ENCODE peak calls at places on chromosomes 13 and 19, in seven cellular contexts. H is A549, K is HepG2, T is SK-N-SH, L is IMR-90, B is H1, N is GM12878. I is an unnamed sample.

GRCh38 chr19:43700368-43701015 is 15.4 kb upstream of the IRGC start:
- DNase-seq in H (no peak), K (no peak), T (no peak), L (peak), B (no peak), N (no peak), I (no peak)

GRCh38 chr13:77429320-77430142 is 102.6 kb upstream of the MYCBP2 start:
- DNase-seq in H (no peak), K (no peak), T (no peak), L (no peak), B (no peak), N (peak), I (no peak)

GRCh38 chr19:2888739-2889224 is 11.9 kb upstream of the ZNF57 start:
- DNase-seq in H (no peak), K (no peak), T (no peak), L (no peak), B (no peak), N (no peak), I (no peak)

GRCh38 chr13:110062777-110063442 is 244.0 kb downstream of the COL4A1 start:
- DNase-seq in H (no peak), K (no peak), T (no peak), L (no peak), B (no peak), N (no peak), I (no peak)

GRCh38 chr19:1840541-1841115 is 7.7 kb downstream of the REXO1 start:
- DNase-seq in H (no peak), K (peak), T (no peak), L (no peak), B (no peak), N (no peak), I (peak)

GRCh38 chr13:89052699-89053098 is 1381.5 kb downstream of the SLITRK5 start:
- DNase-seq in H (no peak), K (no peak), T (no peak), L (no peak), B (no peak), N (no peak), I (no peak)

GRCh38 chr19:35718345-35719041 is 690 bp downstream of the KMT2B start:
- DNase-seq in H (peak), K (no peak), T (peak), L (no peak), B (no peak), N (no peak), I (no peak)

GRCh38 chr19:19900124-19900523 is 622 bp upstream of the ZNF93 start:
- DNase-seq in H (no peak), K (no peak), T (peak), L (peak), B (no peak), N (no peak), I (peak)

GRCh38 chr13:110471156-110471832 is 90.2 kb downstream of the RAB20 start:
- DNase-seq in H (no peak), K (no peak), T (peak), L (no peak), B (no peak), N (no peak), I (no peak)

GRCh38 chr19:51018745-51019543 is 565 bp downstream of the KLK10 start:
- DNase-seq in H (no peak), K (no peak), T (no peak), L (no peak), B (no peak), N (no peak), I (peak)

GRCh38 chr19:9535934-9536333 is 2.5 kb downstream of the ZNF426 start:
- DNase-seq in H (no peak), K (no peak), T (no peak), L (no peak), B (no peak), N (no peak), I (no peak)

GRCh38 chr13:78121459-78122348 is 203.1 kb upstream of the EDNRB start:
- DNase-seq in H (peak), K (peak), T (peak), L (peak), B (no peak), N (peak), I (peak)

GRCh38 chr13:82358284-82358683 is 1524.0 kb downstream of the SLITRK1 start:
- DNase-seq in H (no peak), K (no peak), T (no peak), L (no peak), B (no peak), N (no peak), I (no peak)

GRCh38 chr19:16067205-16067938 is 8.9 kb upstream of the TPM4 start:
- DNase-seq in H (no peak), K (no peak), T (no peak), L (peak), B (no peak), N (no peak), I (no peak)

GRCh38 chr13:40475617-40476016 is 190.8 kb downstream of the FOXO1 start:
- DNase-seq in H (no peak), K (no peak), T (no peak), L (no peak), B (no peak), N (no peak), I (no peak)

GRCh38 chr13:40401911-40402776 is 264.3 kb downstream of the FOXO1 start:
- DNase-seq in H (peak), K (peak), T (no peak), L (peak), B (no peak), N (peak), I (peak)

GRCh38 chr19:4878491-4878968 is 11.1 kb upstream of the PLIN3 start:
- DNase-seq in H (no peak), K (no peak), T (no peak), L (no peak), B (no peak), N (no peak), I (peak)

GRCh38 chr13:48749699-48750473 is 96.2 kb downstream of the CYSLTR2 start:
- DNase-seq in H (peak), K (peak), T (peak), L (peak), B (peak), N (peak), I (peak)

GRCh38 chr13:85693889-85694511 is 105.2 kb downstream of the SLITRK6 start:
- DNase-seq in H (peak), K (no peak), T (no peak), L (peak), B (no peak), N (no peak), I (no peak)

GRCh38 chr19:35266904-35267817 is 1.6 kb upstream of the USF2 start:
- DNase-seq in H (peak), K (no peak), T (peak), L (peak), B (no peak), N (no peak), I (peak)

GRCh38 chr19:3556423-3556977 is 886 bp downstream of the MFSD12 start:
- DNase-seq in H (no peak), K (no peak), T (no peak), L (no peak), B (no peak), N (no peak), I (no peak)

GRCh38 chr13:52644108-52644507 is 1.9 kb downstream of the HNRNPA1L2 start:
- DNase-seq in H (no peak), K (no peak), T (no peak), L (peak), B (no peak), N (no peak), I (no peak)

GRCh38 chr19:13102666-13103584 is at the start of gene LYL1:
- DNase-seq in H (no peak), K (peak), T (peak), L (no peak), B (no peak), N (no peak), I (peak)

GRCh38 chr13:48505597-48506091 is 27.2 kb downstream of the RCBTB2 start:
- DNase-seq in H (no peak), K (no peak), T (no peak), L (peak), B (no peak), N (peak), I (no peak)

GRCh38 chr19:51166846-51167490 is 24.9 kb downstream of the SIGLEC7 start:
- DNase-seq in H (no peak), K (no peak), T (no peak), L (no peak), B (no peak), N (no peak), I (peak)

GRCh38 chr13:51758691-51759090 is 45.3 kb downstream of the DHRS12 start:
- DNase-seq in H (no peak), K (no peak), T (no peak), L (no peak), B (no peak), N (no peak), I (no peak)

GRCh38 chr19:15378529-15379082 is 981 bp downstream of the AKAP8 start:
- DNase-seq in H (peak), K (peak), T (peak), L (peak), B (no peak), N (no peak), I (peak)

GRCh38 chr13:113932060-113932459 is 41.8 kb downstream of the C13orf46 start:
- DNase-seq in H (no peak), K (no peak), T (no peak), L (no peak), B (no peak), N (no peak), I (no peak)

GRCh38 chr19:46958542-46958941 is 61.1 kb upstream of the NPAS1 start:
- DNase-seq in H (no peak), K (peak), T (peak), L (peak), B (no peak), N (no peak), I (no peak)

GRCh38 chr19:12791345-12792047 is at the start of gene JUNB:
- DNase-seq in H (peak), K (peak), T (peak), L (peak), B (no peak), N (peak), I (peak)

GRCh38 chr19:15091918-15092753 is 10.1 kb downstream of the OR1I1 start:
- DNase-seq in H (no peak), K (peak), T (peak), L (peak), B (no peak), N (no peak), I (peak)

GRCh38 chr19:7751157-7751783 is 3.9 kb upstream of the CD209 start:
- DNase-seq in H (no peak), K (no peak), T (no peak), L (peak), B (no peak), N (peak), I (no peak)

GRCh38 chr13:61935710-61936109 is 520.1 kb upstream of the PCDH20 start:
- DNase-seq in H (no peak), K (no peak), T (no peak), L (no peak), B (no peak), N (no peak), I (no peak)

GRCh38 chr13:74064805-74065204 is 69.4 kb downstream of the KLF12 start:
- DNase-seq in H (no peak), K (no peak), T (no peak), L (peak), B (no peak), N (no peak), I (no peak)

GRCh38 chr13:74066937-74067336 is 67.3 kb downstream of the KLF12 start:
- DNase-seq in H (no peak), K (no peak), T (no peak), L (peak), B (no peak), N (no peak), I (no peak)

GRCh38 chr13:74062933-74063332 is 71.3 kb downstream of the KLF12 start:
- DNase-seq in H (no peak), K (no peak), T (no peak), L (peak), B (no peak), N (peak), I (no peak)

GRCh38 chr13:74063533-74064100 is 70.6 kb downstream of the KLF12 start:
- DNase-seq in H (no peak), K (no peak), T (no peak), L (no peak), B (no peak), N (no peak), I (no peak)

DNA sequence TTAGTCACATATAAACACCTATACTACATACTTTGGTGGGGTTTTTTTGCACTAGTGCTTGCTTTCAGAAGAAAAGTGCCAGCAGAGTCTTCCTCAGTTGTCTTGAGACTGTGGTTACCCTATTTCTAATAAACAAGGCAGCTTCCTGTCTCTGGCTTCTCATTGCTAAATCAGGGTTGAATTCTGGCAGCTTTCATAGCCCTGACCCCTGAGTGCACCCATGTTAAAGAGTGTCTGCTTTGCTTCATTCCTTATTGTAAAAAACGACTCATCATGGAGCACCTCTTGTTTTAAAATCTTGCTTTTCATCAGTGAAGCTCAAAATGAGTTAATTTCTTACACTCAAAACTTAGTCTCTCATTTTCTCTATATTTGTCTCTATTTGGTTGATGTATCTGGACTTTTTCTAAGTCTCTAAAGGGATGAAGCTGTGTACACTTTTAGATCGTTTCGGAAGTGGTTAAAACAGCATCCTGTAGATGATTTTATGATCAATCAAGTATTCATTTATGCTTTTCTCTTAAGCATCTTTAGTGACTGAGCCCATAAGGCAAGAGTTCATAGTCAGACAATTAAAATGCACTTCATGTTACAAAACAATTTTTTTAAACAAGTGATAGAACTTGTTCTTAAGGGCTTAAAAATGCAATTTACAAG is 72.1 kb downstream of the KLF12 start:
- DNase-seq in H (no peak), K (no peak), T (peak), L (peak), B (no peak), N (peak), I (no peak)
- TF ChIP-seq RFX5 in H (no peak), K (no peak), T (no peak), L (no peak), B (no peak), N (no peak), I (no peak)

GRCh38 chr13:97259787-97260641 is 37.9 kb downstream of the MBNL2 start:
- DNase-seq in H (peak), K (peak), T (no peak), L (peak), B (no peak), N (no peak), I (peak)
- TF ChIP-seq RFX5 in H (no peak), K (no peak), T (no peak), L (no peak), B (no peak), N (no peak), I (no peak)

DNA sequence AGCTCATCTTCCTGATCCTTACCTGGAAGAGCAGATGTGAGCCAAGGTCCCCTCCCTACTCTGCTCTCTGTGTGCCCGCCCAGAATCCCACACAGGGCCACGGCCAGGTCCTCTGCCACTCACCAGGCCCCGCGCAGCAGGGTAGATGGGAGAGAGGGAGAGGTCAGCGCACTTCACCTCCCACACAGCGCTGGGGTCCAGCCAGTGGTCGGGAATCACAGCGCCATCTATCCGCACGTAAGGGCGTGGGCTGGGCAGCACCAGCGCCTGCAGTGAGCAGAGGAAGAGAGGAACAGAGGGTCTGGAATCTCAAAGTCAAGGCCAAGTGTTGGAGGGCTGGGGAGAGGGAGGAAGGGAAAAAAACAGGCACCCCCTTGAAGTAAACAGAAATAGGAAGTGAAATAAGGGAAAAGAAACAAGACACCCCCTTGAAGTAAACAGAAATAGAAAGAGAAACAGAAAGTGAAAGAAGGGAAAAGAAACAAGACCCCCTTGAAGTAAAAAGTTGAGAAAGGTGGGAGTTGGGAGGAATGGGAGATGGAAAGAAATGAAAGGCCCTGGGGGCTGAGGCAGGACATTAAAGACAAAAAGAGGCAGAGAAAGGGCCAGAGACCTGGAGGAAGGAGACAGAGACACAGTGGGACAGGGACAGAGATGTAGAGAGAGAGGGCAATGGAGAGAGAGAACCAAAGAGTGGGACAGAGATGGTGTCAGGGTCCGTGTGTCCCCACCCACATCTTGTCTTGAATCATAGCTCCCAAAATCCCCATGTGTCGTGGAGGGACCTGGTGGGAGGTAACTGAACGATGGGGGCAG is 7.1 kb upstream of the PLA2G4C start:
- DNase-seq in H (no peak), K (no peak), T (no peak), L (no peak), B (no peak), N (no peak), I (no peak)
- TF ChIP-seq RFX5 in H (no peak), K (no peak), T (no peak), L (no peak), B (no peak), N (no peak), I (no peak)

GRCh38 chr19:40907968-40908735 is 26.1 kb upstream of the CYP2A7 start:
- DNase-seq in H (no peak), K (no peak), T (no peak), L (no peak), B (no peak), N (no peak), I (peak)
- TF ChIP-seq RFX5 in H (no peak), K (no peak), T (no peak), L (no peak), B (no peak), N (no peak), I (no peak)

DNA sequence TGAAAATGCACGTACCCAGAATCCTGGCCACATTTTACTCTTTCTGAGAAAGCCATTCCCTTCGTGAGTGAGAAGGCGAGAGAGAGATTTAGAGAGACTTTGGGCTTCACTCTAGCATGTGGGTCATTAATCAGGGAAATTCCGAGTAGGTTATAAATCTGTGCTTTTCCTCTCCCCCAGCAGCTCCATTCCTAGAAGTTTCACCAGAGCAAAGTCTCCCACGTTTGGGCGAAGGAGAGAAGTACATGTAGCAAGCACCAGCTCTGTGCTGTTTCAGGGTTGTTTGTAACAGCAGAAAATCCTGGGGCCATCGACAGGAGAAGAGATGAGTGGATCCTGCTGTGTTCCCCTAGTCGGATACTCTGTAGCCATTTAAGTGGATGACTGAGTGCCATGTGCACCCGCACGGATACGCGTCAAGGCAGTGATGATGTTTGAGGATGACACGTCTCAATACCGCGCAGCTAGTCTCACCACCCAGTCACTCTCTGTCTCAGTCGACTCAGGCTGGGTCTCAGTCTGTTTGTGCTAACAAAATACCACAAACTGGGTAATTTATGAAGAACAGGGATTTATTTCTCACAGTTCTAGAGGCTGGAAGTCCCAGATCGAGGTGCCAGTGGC is 131.9 kb upstream of the PEG3 start:
- DNase-seq in H (no peak), K (no peak), T (no peak), L (no peak), B (no peak), N (no peak), I (no peak)
- TF ChIP-seq RFX5 in H (no peak), K (no peak), T (no peak), L (no peak), B (no peak), N (no peak), I (no peak)

GRCh38 chr19:53775524-53775923 is 48.6 kb downstream of the NLRP12 start:
- DNase-seq in H (no peak), K (peak), T (no peak), L (no peak), B (no peak), N (no peak), I (no peak)

GRCh38 chr19:53771133-53771532 is 53.0 kb downstream of the NLRP12 start:
- DNase-seq in H (no peak), K (no peak), T (no peak), L (no peak), B (no peak), N (no peak), I (no peak)

GRCh38 chr19:53774011-53774410 is 50.1 kb downstream of the NLRP12 start:
- DNase-seq in H (no peak), K (no peak), T (no peak), L (no peak), B (no peak), N (no peak), I (no peak)

GRCh38 chr19:53768401-53768800 is 55.7 kb downstream of the NLRP12 start:
- DNase-seq in H (no peak), K (no peak), T (no peak), L (no peak), B (no peak), N (no peak), I (no peak)

GRCh38 chr19:53772943-53773342 is 51.2 kb downstream of the NLRP12 start:
- DNase-seq in H (peak), K (peak), T (peak), L (peak), B (no peak), N (no peak), I (peak)
- TF ChIP-seq RFX5 in H (no peak), K (no peak), T (no peak), L (no peak), B (no peak), N (no peak), I (no peak)

DNA sequence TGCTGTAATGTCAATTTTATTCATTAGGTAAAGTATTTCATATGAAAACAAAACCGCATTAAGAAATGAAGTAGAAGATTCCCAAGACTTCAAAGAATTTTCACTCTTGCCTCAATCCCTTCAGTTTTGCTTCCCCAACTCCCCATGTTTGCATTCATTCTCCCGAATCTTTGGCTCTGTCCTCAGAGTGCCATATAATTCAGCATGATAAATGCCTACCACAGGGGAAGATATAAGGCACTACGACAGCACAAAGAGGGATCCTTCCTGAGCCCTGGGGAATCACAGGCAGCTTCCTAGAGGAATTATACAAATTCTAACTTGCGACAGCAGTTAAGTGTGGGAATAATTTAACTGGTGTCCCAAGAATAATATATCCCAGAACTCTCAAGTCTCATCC is 68.5 kb downstream of the TSC22D1 start:
- DNase-seq in H (no peak), K (no peak), T (no peak), L (no peak), B (no peak), N (no peak), I (no peak)
- TF ChIP-seq RFX5 in H (no peak), K (no peak), T (no peak), L (no peak), B (no peak), N (no peak), I (no peak)

I was measured in K562.